ENCODE peak calls at places on chromosomes 1 and 21, in six cellular contexts. One of them, this sample, is unnamed.

GRCh38 chr1:20590313-20590777 is 1.4 kb downstream of the CDA start:
- DNase-seq in NCI-H1092: no peak
- DNase-seq in activated CD4-positive, CD25-positive, alpha-beta regulatory T cell: no peak
- DNase-seq in T-helper 2 cell: no peak
- DNase-seq in cardiac muscle cell: no peak
- DNase-seq in skeletal muscle cell: no peak
- DNase-seq in this sample: no peak

GRCh38 chr1:67818725-67819301 is 14.5 kb downstream of the GNG12 start:
- DNase-seq in NCI-H1092: no peak
- DNase-seq in activated CD4-positive, CD25-positive, alpha-beta regulatory T cell: no peak
- DNase-seq in T-helper 2 cell: no peak
- DNase-seq in cardiac muscle cell: no peak
- DNase-seq in skeletal muscle cell: no peak
- DNase-seq in this sample: no peak

GRCh38 chr1:156898151-156898550 is 4.6 kb downstream of the PEAR1 start:
- DNase-seq in NCI-H1092: no peak
- DNase-seq in activated CD4-positive, CD25-positive, alpha-beta regulatory T cell: no peak
- DNase-seq in T-helper 2 cell: no peak
- DNase-seq in cardiac muscle cell: no peak
- DNase-seq in skeletal muscle cell: peak
- DNase-seq in this sample: peak

GRCh38 chr21:16159213-16159970 is 429.6 kb downstream of the USP25 start:
- DNase-seq in NCI-H1092: no peak
- DNase-seq in activated CD4-positive, CD25-positive, alpha-beta regulatory T cell: no peak
- DNase-seq in T-helper 2 cell: no peak
- DNase-seq in cardiac muscle cell: no peak
- DNase-seq in skeletal muscle cell: no peak
- DNase-seq in this sample: peak

GRCh38 chr1:147384805-147385204 is 142.3 kb downstream of the CHD1L start:
- DNase-seq in NCI-H1092: no peak
- DNase-seq in activated CD4-positive, CD25-positive, alpha-beta regulatory T cell: no peak
- DNase-seq in T-helper 2 cell: no peak
- DNase-seq in cardiac muscle cell: no peak
- DNase-seq in skeletal muscle cell: no peak
- DNase-seq in this sample: peak

GRCh38 chr21:46402421-46402820 is 56.3 kb upstream of the DIP2A start:
- DNase-seq in NCI-H1092: no peak
- DNase-seq in activated CD4-positive, CD25-positive, alpha-beta regulatory T cell: no peak
- DNase-seq in T-helper 2 cell: no peak
- DNase-seq in cardiac muscle cell: no peak
- DNase-seq in skeletal muscle cell: no peak
- DNase-seq in this sample: no peak

GRCh38 chr1:197838836-197839235 is 63.6 kb upstream of the DENND1B start:
- DNase-seq in NCI-H1092: no peak
- DNase-seq in activated CD4-positive, CD25-positive, alpha-beta regulatory T cell: no peak
- DNase-seq in T-helper 2 cell: no peak
- DNase-seq in cardiac muscle cell: no peak
- DNase-seq in skeletal muscle cell: peak
- DNase-seq in this sample: peak

GRCh38 chr1:39102537-39103320 is 76.6 kb downstream of the NDUFS5 start:
- DNase-seq in NCI-H1092: peak
- DNase-seq in activated CD4-positive, CD25-positive, alpha-beta regulatory T cell: no peak
- DNase-seq in T-helper 2 cell: no peak
- DNase-seq in cardiac muscle cell: peak
- DNase-seq in skeletal muscle cell: peak
- DNase-seq in this sample: peak

GRCh38 chr1:41790351-41790750 is 128.4 kb downstream of the HIVEP3 start:
- DNase-seq in NCI-H1092: no peak
- DNase-seq in activated CD4-positive, CD25-positive, alpha-beta regulatory T cell: no peak
- DNase-seq in T-helper 2 cell: no peak
- DNase-seq in cardiac muscle cell: no peak
- DNase-seq in skeletal muscle cell: no peak
- DNase-seq in this sample: no peak

GRCh38 chr1:206722751-206723499 is 38.2 kb downstream of the MAPKAPK2 start:
- DNase-seq in NCI-H1092: no peak
- DNase-seq in activated CD4-positive, CD25-positive, alpha-beta regulatory T cell: no peak
- DNase-seq in T-helper 2 cell: no peak
- DNase-seq in cardiac muscle cell: no peak
- DNase-seq in skeletal muscle cell: no peak
- DNase-seq in this sample: no peak

GRCh38 chr21:34818663-34819158 is 149.9 kb downstream of the CLIC6 start:
- DNase-seq in NCI-H1092: no peak
- DNase-seq in activated CD4-positive, CD25-positive, alpha-beta regulatory T cell: no peak
- DNase-seq in T-helper 2 cell: no peak
- DNase-seq in cardiac muscle cell: no peak
- DNase-seq in skeletal muscle cell: no peak
- DNase-seq in this sample: peak

GRCh38 chr21:25573409-25574206 is 33.7 kb downstream of the MRPL39 start:
- DNase-seq in NCI-H1092: no peak
- DNase-seq in activated CD4-positive, CD25-positive, alpha-beta regulatory T cell: peak
- DNase-seq in T-helper 2 cell: peak
- DNase-seq in cardiac muscle cell: no peak
- DNase-seq in skeletal muscle cell: peak
- DNase-seq in this sample: peak

GRCh38 chr1:169309178-169310166 is 58.1 kb downstream of the NME7 start:
- DNase-seq in NCI-H1092: no peak
- DNase-seq in activated CD4-positive, CD25-positive, alpha-beta regulatory T cell: no peak
- DNase-seq in T-helper 2 cell: no peak
- DNase-seq in cardiac muscle cell: no peak
- DNase-seq in skeletal muscle cell: no peak
- DNase-seq in this sample: no peak

This sample was measured in bronchial epithelial cell.